ENCODE peak calls at places on chromosomes 2 and 18, in four cellular contexts. One of them, this sample, is unnamed.
A peak's percentile ranks its signal among the peaks of the same experiment; 100 is the strongest.

GRCh38 chr2:101188683-101189405 is 37.7 kb upstream of the TBC1D8 start:
- DNase-seq in GM20000: no peak
- DNase-seq in colonic mucosa: peak; percentile 68
- DNase-seq in AG04449: no peak
- DNase-seq in this sample: no peak

GRCh38 chr2:29281585-29281984 is 166.4 kb downstream of the CLIP4 start:
- DNase-seq in GM20000: no peak
- DNase-seq in colonic mucosa: no peak
- DNase-seq in AG04449: no peak
- DNase-seq in this sample: peak; percentile 95

GRCh38 chr18:42052137-42052708 is 97.2 kb downstream of the PIK3C3 start:
- DNase-seq in GM20000: no peak
- DNase-seq in colonic mucosa: no peak
- DNase-seq in AG04449: no peak
- DNase-seq in this sample: no peak

GRCh38 chr18:27449104-27449503 is 264.0 kb upstream of the CHST9 start:
- DNase-seq in GM20000: no peak
- DNase-seq in colonic mucosa: no peak
- DNase-seq in AG04449: no peak
- DNase-seq in this sample: no peak

GRCh38 chr2:193695367-193695766 is 1500.6 kb upstream of the TMEFF2 start:
- DNase-seq in GM20000: no peak
- DNase-seq in colonic mucosa: no peak
- DNase-seq in AG04449: no peak
- DNase-seq in this sample: no peak

GRCh38 chr2:168801961-168802824 is at the start of gene NOSTRIN:
- DNase-seq in GM20000: no peak
- DNase-seq in colonic mucosa: peak; percentile 93
- DNase-seq in AG04449: no peak
- DNase-seq in this sample: no peak

GRCh38 chr18:2534906-2535305 is 36.4 kb downstream of the METTL4 start:
- DNase-seq in GM20000: no peak
- DNase-seq in colonic mucosa: no peak
- DNase-seq in AG04449: no peak
- DNase-seq in this sample: no peak

GRCh38 chr2:101302016-101302415 is 6.5 kb downstream of the RNF149 start:
- DNase-seq in GM20000: no peak
- DNase-seq in colonic mucosa: no peak
- DNase-seq in AG04449: no peak
- DNase-seq in this sample: no peak

GRCh38 chr2:104867351-104868080 is 13.6 kb downstream of the POU3F3 start:
- DNase-seq in GM20000: peak; percentile 16
- DNase-seq in colonic mucosa: no peak
- DNase-seq in AG04449: no peak
- DNase-seq in this sample: no peak

GRCh38 chr2:22703286-22703925 is 681.6 kb upstream of the KLHL29 start:
- DNase-seq in GM20000: no peak
- DNase-seq in colonic mucosa: no peak
- DNase-seq in AG04449: no peak
- DNase-seq in this sample: no peak

GRCh38 chr2:159804941-159805340 is 6.9 kb upstream of the CD302 start:
- DNase-seq in GM20000: no peak
- DNase-seq in colonic mucosa: no peak
- DNase-seq in AG04449: no peak
- DNase-seq in this sample: no peak

GRCh38 chr2:85999131-85999831 is 106.4 kb downstream of the POLR1A start:
- DNase-seq in GM20000: peak; percentile 77
- DNase-seq in colonic mucosa: no peak
- DNase-seq in AG04449: no peak
- DNase-seq in this sample: no peak

GRCh38 chr2:104473568-104473967 is 380.3 kb upstream of the POU3F3 start:
- DNase-seq in GM20000: no peak
- DNase-seq in colonic mucosa: no peak
- DNase-seq in AG04449: no peak
- DNase-seq in this sample: no peak

GRCh38 chr18:49565656-49566055 is 3.8 kb downstream of the LIPG start:
- DNase-seq in GM20000: no peak
- DNase-seq in colonic mucosa: no peak
- DNase-seq in AG04449: no peak
- DNase-seq in this sample: no peak

GRCh38 chr2:42794271-42795046 is 2.1 kb upstream of the HAAO start:
- DNase-seq in GM20000: peak; percentile 65
- DNase-seq in colonic mucosa: no peak
- DNase-seq in AG04449: no peak
- DNase-seq in this sample: peak; percentile 42
- TF ChIP-seq CTCF in GM20000: peak; percentile 59
- TF ChIP-seq CTCF in colonic mucosa: no peak
- TF ChIP-seq CTCF in AG04449: peak; percentile 51
- TF ChIP-seq CTCF in this sample: no peak

GRCh38 chr2:228657807-228658402 is 476.4 kb upstream of the SPHKAP start:
- DNase-seq in GM20000: peak; percentile 8
- DNase-seq in colonic mucosa: no peak
- DNase-seq in AG04449: no peak
- DNase-seq in this sample: no peak
- TF ChIP-seq CTCF in GM20000: peak; percentile 22
- TF ChIP-seq CTCF in colonic mucosa: peak; percentile 41
- TF ChIP-seq CTCF in AG04449: peak; percentile 32
- TF ChIP-seq CTCF in this sample: peak; percentile 42

DNA sequence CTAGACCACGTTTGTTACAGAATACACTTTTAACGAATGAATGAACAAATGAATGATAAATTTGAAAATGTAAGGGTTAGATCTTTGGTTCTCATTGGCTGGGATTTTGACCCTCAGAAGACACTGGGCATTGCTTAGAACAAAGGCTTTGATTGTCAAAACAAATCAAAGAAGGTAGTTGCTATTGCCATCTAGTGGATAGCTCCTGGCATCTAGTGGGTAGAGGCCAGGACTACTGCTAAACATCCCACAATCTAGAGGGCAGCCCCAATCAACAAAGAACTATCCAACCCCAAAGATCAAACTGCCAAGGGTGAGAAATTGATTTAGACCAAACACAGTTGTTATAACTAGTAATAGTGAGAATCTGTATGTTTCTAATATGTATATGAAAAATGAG is 552.3 kb downstream of the KCNJ3 start:
- DNase-seq in GM20000: peak; percentile 5
- DNase-seq in colonic mucosa: no peak
- DNase-seq in AG04449: no peak
- DNase-seq in this sample: no peak
- TF ChIP-seq CTCF in GM20000: no peak
- TF ChIP-seq CTCF in colonic mucosa: no peak
- TF ChIP-seq CTCF in AG04449: no peak
- TF ChIP-seq CTCF in this sample: peak; percentile 21

GRCh38 chr18:24121625-24122024 is 17.2 kb upstream of the CABYR start:
- DNase-seq in GM20000: no peak
- DNase-seq in colonic mucosa: no peak
- DNase-seq in AG04449: no peak
- DNase-seq in this sample: no peak

GRCh38 chr18:24114924-24115549 is 23.8 kb upstream of the CABYR start:
- DNase-seq in GM20000: no peak
- DNase-seq in colonic mucosa: no peak
- DNase-seq in AG04449: no peak
- DNase-seq in this sample: no peak

GRCh38 chr18:24115628-24116027 is 23.2 kb upstream of the CABYR start:
- DNase-seq in GM20000: no peak
- DNase-seq in colonic mucosa: no peak
- DNase-seq in AG04449: no peak
- DNase-seq in this sample: no peak

GRCh38 chr18:24120676-24121075 is 18.2 kb upstream of the CABYR start:
- DNase-seq in GM20000: no peak
- DNase-seq in colonic mucosa: no peak
- DNase-seq in AG04449: no peak
- DNase-seq in this sample: no peak

GRCh38 chr18:24118750-24119577 is 19.9 kb upstream of the CABYR start:
- DNase-seq in GM20000: peak; percentile 66
- DNase-seq in colonic mucosa: peak; percentile 77
- DNase-seq in AG04449: no peak
- DNase-seq in this sample: no peak
- TF ChIP-seq CTCF in GM20000: peak; percentile 78
- TF ChIP-seq CTCF in colonic mucosa: peak; percentile 92
- TF ChIP-seq CTCF in AG04449: peak; percentile 67
- TF ChIP-seq CTCF in this sample: peak; percentile 91

GRCh38 chr2:153478289-153479261 is at the start of gene RPRM:
- DNase-seq in GM20000: peak; percentile 81
- DNase-seq in colonic mucosa: peak; percentile 65
- DNase-seq in AG04449: no peak
- DNase-seq in this sample: peak; percentile 89

GRCh38 chr2:153476491-153477095 is 2.0 kb downstream of the RPRM start:
- DNase-seq in GM20000: no peak
- DNase-seq in colonic mucosa: no peak
- DNase-seq in AG04449: no peak
- DNase-seq in this sample: no peak

GRCh38 chr2:153479527-153479926 is 965 bp upstream of the RPRM start:
- DNase-seq in GM20000: peak; percentile 15
- DNase-seq in colonic mucosa: no peak
- DNase-seq in AG04449: no peak
- DNase-seq in this sample: no peak

GRCh38 chr2:153477641-153478288 is 797 bp downstream of the RPRM start:
- DNase-seq in GM20000: peak; percentile 17
- DNase-seq in colonic mucosa: no peak
- DNase-seq in AG04449: no peak
- DNase-seq in this sample: no peak

DNA sequence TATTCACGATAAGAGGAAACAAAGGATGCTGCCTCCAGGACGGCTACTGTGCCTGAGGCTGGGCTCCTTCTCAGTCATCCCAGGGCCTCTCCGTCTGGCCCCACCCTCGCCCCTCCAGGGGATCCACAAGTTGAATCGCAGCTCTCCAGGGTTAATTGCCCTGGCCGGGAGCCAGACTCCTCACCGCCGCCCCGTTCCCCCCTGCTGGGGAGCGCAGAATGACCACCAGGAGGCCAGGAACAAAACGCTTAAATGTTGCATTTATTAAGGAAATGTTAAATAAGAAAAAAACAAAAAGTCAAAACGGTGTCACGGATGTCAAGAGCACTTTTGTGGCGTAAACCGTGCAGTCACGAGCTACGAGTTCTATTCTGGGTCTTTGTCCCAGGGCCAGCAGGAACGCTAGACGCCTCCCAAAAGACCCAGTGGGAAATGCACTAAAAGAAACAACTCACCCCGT is 1.4 kb downstream of the RPRM start:
- DNase-seq in GM20000: peak; percentile 8
- DNase-seq in colonic mucosa: no peak
- DNase-seq in AG04449: no peak
- DNase-seq in this sample: no peak
- TF ChIP-seq CTCF in GM20000: no peak
- TF ChIP-seq CTCF in colonic mucosa: no peak
- TF ChIP-seq CTCF in AG04449: no peak
- TF ChIP-seq CTCF in this sample: no peak

GRCh38 chr2:97662386-97662894 is 1.4 kb downstream of the ACTR1B start:
- DNase-seq in GM20000: no peak
- DNase-seq in colonic mucosa: no peak
- DNase-seq in AG04449: no peak
- DNase-seq in this sample: peak; percentile 76

GRCh38 chr2:97663626-97663961 is 250 bp downstream of the ACTR1B start:
- DNase-seq in GM20000: no peak
- DNase-seq in colonic mucosa: no peak
- DNase-seq in AG04449: no peak
- DNase-seq in this sample: no peak

GRCh38 chr2:97662895-97663625 is 784 bp downstream of the ACTR1B start:
- DNase-seq in GM20000: peak; percentile 85
- DNase-seq in colonic mucosa: peak; percentile 81
- DNase-seq in AG04449: peak; percentile 63
- DNase-seq in this sample: peak; percentile 88

GRCh38 chr2:97663962-97664635 is at the start of gene ACTR1B:
- DNase-seq in GM20000: peak; percentile 99
- DNase-seq in colonic mucosa: peak; percentile 98
- DNase-seq in AG04449: peak; percentile 81
- DNase-seq in this sample: peak; percentile 99

DNA sequence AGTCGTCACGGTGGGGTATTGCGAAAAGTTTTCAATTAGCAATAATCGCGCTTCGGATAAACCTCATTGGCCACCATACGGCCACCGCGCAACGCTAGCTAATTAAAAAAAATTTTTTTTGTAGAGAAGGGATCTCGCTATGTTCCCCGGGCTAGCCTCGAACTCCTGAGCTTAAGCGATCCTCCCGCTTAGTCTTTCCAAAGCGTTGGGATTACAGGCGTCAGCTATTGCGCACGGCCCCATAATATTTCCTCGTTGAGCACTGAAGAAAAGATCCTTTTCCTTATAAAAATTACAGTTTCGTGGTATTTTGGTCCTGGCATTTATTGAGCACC is 759 bp upstream of the ACTR1B start:
- DNase-seq in GM20000: no peak
- DNase-seq in colonic mucosa: peak; percentile 38
- DNase-seq in AG04449: no peak
- DNase-seq in this sample: no peak
- TF ChIP-seq CTCF in GM20000: no peak
- TF ChIP-seq CTCF in colonic mucosa: no peak
- TF ChIP-seq CTCF in AG04449: no peak
- TF ChIP-seq CTCF in this sample: no peak

GRCh38 chr2:41877114-41877513 is 170.7 kb upstream of the PKDCC start:
- DNase-seq in GM20000: no peak
- DNase-seq in colonic mucosa: no peak
- DNase-seq in AG04449: no peak
- DNase-seq in this sample: peak; percentile 78
- TF ChIP-seq CTCF in GM20000: no peak
- TF ChIP-seq CTCF in colonic mucosa: no peak
- TF ChIP-seq CTCF in AG04449: no peak
- TF ChIP-seq CTCF in this sample: no peak

GRCh38 chr2:71223767-71224333 is 3.1 kb downstream of the PAIP2B start:
- DNase-seq in GM20000: peak; percentile 23
- DNase-seq in colonic mucosa: peak; percentile 43
- DNase-seq in AG04449: no peak
- DNase-seq in this sample: no peak
- TF ChIP-seq CTCF in GM20000: peak; percentile 25
- TF ChIP-seq CTCF in colonic mucosa: peak; percentile 40
- TF ChIP-seq CTCF in AG04449: peak; percentile 33
- TF ChIP-seq CTCF in this sample: peak; percentile 57

DNA sequence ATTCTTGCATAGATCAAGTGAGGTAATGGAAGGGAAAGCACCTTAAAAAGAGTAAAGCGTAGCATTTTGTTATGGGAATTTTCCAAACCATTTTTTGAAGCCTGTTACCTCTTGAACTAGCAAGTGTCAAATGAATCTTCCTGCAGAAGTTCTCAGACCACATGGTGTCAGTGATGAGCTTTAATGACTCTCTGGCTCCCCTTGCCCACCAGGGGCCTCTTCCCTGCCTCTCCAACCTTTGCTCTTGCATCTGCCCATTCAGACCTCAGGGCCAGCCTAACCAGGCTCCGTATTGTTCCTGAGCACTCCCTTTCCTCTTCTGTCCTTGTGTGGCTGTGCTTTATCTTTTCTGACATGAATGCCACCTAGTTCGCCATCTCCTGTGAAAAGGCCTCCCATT is 155.9 kb downstream of the DIS3L2 start:
- DNase-seq in GM20000: no peak
- DNase-seq in colonic mucosa: no peak
- DNase-seq in AG04449: no peak
- DNase-seq in this sample: no peak
- TF ChIP-seq CTCF in GM20000: no peak
- TF ChIP-seq CTCF in colonic mucosa: no peak
- TF ChIP-seq CTCF in AG04449: no peak
- TF ChIP-seq CTCF in this sample: no peak